ENCODE peak calls at places on chromosomes 4 and X, in five cellular contexts. Y is lower leg skin, F is heart left ventricle, C is breast epithelium, E is tibial nerve. L is an unnamed sample.

GRCh38 chr4:69321153-69321729 is 41.0 kb downstream of the UGT2B28 start:
- DNase-seq in Y (no peak), C (peak), E (no peak), F (no peak), L (no peak)

GRCh38 chrX:47815901-47816845 is 20.5 kb upstream of the ZNF81 start:
- DNase-seq in Y (no peak), E (no peak), C (no peak), F (no peak), L (no peak)

GRCh38 chr4:183097251-183098079 is 1.6 kb upstream of the WWC2 start:
- DNase-seq in F (peak), C (no peak), Y (peak), E (peak), L (no peak)

GRCh38 chrX:40008841-40009461 is 88.8 kb downstream of the BCOR start:
- DNase-seq in F (peak), E (no peak), C (no peak), Y (peak), L (peak)

GRCh38 chr4:38177792-38178665 is 217.8 kb downstream of the PTTG2 start:
- DNase-seq in Y (peak), C (no peak), E (peak), F (peak), L (peak)

GRCh38 chrX:74422576-74423288 is 1.4 kb downstream of the SLC16A2 start:
- DNase-seq in C (peak), F (peak), E (no peak), Y (peak), L (peak)

GRCh38 chr4:7433376-7434140 is 1.2 kb downstream of the PSAPL1 start:
- DNase-seq in Y (no peak), E (no peak), F (peak), C (no peak), L (no peak)

GRCh38 chrX:144379156-144379555 is 495.3 kb downstream of the UBE2NL start:
- DNase-seq in Y (no peak), C (no peak), E (no peak), F (no peak), L (no peak)

GRCh38 chr4:106247600-106247999 is 68.4 kb downstream of the TBCK start:
- DNase-seq in C (no peak), E (no peak), F (no peak), Y (no peak), L (no peak)

GRCh38 chr4:122152699-122153328 is 683 bp downstream of the BLTP1 start:
- DNase-seq in F (peak), C (no peak), E (peak), Y (peak), L (peak)

GRCh38 chrX:31251336-31251735 is 179.5 kb upstream of the FTHL17 start:
- DNase-seq in F (no peak), Y (no peak), C (no peak), E (no peak), L (no peak)

GRCh38 chrX:119502727-119503483 is 34.7 kb downstream of the SLC25A5 start:
- DNase-seq in E (no peak), F (no peak), C (no peak), Y (peak), L (peak)

GRCh38 chr4:24645765-24646550 is 61.6 kb upstream of the DHX15 start:
- DNase-seq in F (no peak), C (no peak), Y (no peak), E (no peak), L (no peak)

DNA sequence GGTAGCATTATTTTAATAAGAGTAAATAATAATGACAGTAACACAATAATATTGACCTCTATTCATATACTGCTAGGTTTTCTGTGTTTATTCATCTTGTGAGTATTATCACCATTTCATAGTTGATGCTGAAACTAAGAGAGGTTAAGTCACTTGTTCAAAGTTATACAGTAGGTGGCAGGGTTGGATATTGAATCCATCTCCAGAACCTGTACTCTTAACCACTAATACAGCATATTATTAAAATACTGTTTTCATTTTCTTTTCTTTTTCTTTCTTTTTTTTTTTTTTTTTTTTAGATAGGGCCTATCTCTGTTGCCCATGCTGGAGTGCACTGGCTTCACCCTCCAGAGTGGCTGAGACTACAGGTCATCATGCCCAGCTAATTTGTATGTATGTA is 7.1 kb upstream of the ELF2 start:
- DNase-seq in Y (no peak), E (no peak), F (no peak), C (no peak), L (no peak)
- TF ChIP-seq CTCF in Y (no peak), E (no peak), F (no peak), C (no peak), L (no peak)

DNA sequence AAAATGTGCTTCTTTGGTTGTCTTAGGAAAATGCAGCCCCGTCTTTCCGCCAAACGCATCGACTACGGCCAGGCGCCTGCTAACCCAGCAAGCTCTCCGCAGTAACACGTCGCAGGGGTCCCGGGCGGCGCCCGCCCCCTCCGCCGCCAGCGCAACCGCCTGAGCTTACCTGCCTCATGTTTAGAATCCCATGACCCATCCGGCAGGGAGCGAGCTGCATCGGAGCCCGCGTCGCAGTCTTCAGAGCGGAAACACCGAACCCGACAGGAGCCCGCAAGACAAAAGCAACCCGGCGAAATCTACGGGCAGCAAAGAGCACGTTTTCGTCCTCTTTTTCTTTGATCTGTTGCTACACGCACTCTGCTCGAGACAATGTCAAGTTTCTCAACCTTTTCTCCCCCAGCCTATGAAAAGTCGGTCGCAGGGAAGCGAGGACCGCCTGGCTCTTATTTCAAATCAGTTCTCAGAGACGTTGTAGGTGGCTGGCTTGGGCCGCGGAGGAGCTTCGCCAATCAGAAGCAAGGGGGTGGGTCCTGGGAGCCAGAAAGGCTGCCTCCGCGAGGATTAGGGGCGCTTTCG is at the start of gene MID1:
- DNase-seq in F (peak), Y (peak), E (peak), C (peak), L (peak)
- TF ChIP-seq POLR2A in F (no peak), Y (no peak), E (no peak), C (no peak), L (peak)

GRCh38 chrX:86724277-86724676 is 576.0 kb downstream of the DACH2 start:
- DNase-seq in C (no peak), E (no peak), Y (no peak), F (no peak), L (no peak)
- TF ChIP-seq CTCF in C (no peak), E (no peak), Y (no peak), F (no peak), L (no peak)

GRCh38 chrX:107677501-107677901 is 49.2 kb downstream of the PRPS1 start:
- DNase-seq in C (no peak), F (no peak), E (no peak), Y (peak), L (no peak)

GRCh38 chrX:107675365-107675654 is 47.0 kb downstream of the PRPS1 start:
- DNase-seq in F (no peak), E (no peak), C (no peak), Y (no peak), L (no peak)

GRCh38 chrX:107674480-107675364 is 46.4 kb downstream of the PRPS1 start:
- DNase-seq in C (peak), Y (peak), E (peak), F (peak), L (peak)

GRCh38 chrX:107676559-107677378 is 48.5 kb downstream of the PRPS1 start:
- DNase-seq in F (peak), E (peak), Y (peak), C (peak), L (peak)

DNA sequence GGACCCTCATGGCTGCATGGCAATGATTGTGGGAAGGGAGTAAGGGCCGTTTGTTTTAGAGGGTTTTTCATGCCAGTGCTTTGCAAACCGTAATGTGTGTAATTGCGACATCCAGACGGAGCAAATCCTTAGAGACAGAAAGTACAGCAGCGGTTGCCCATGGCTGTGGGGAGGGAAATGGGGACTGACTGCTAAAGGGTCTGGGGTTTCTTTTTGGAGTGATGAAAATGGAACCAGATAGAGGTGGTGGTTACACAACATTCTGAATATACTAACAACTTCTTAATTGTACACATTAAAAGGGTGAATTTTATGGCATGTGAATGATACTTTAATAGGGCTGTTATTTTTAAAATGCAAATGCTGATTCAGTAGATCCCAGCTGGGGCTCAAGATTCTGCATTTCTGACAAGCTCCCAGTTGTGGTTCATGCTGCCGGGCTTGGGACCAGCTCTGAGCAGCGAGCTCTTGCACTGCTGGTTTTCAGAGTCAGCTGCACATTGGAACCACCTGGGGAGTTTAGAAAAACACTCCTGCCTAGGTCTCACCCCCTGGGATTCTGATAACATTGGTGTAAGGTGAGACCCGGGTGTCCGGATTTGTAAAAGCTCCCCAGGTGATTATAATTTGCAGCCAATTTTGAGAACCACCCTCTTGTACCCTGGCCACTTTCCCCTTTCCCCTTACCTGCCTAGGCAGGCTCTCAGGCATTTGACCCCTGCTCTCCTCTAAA is 47.7 kb downstream of the PRPS1 start:
- DNase-seq in Y (peak), C (no peak), E (peak), F (no peak), L (no peak)
- TF ChIP-seq POLR2A in Y (no peak), C (no peak), E (no peak), F (no peak), L (no peak)

GRCh38 chrX:17809984-17810383 is 51.1 kb downstream of the RAI2 start:
- DNase-seq in F (no peak), C (no peak), Y (no peak), E (no peak), L (no peak)

GRCh38 chrX:17814557-17814956 is 46.5 kb downstream of the RAI2 start:
- DNase-seq in Y (no peak), F (no peak), E (no peak), C (no peak), L (no peak)

GRCh38 chrX:17813277-17813676 is 47.8 kb downstream of the RAI2 start:
- DNase-seq in E (no peak), C (no peak), F (no peak), Y (no peak), L (peak)

GRCh38 chrX:17814059-17814458 is 47.0 kb downstream of the RAI2 start:
- DNase-seq in Y (no peak), E (no peak), C (no peak), F (no peak), L (no peak)

GRCh38 chrX:17812763-17813162 is 48.3 kb downstream of the RAI2 start:
- DNase-seq in C (no peak), F (no peak), E (no peak), Y (no peak), L (no peak)
- TF ChIP-seq CTCF in C (peak), F (peak), E (peak), Y (no peak), L (peak)

GRCh38 chrX:12791253-12792228 is at the start of gene PRPS2:
- DNase-seq in F (peak), E (peak), C (peak), Y (peak), L (peak)
- TF ChIP-seq POLR2A in F (no peak), E (peak), C (no peak), Y (no peak), L (no peak)

GRCh38 chr4:2837110-2837903 is 6.3 kb upstream of the ADD1 start:
- DNase-seq in Y (peak), E (no peak), F (no peak), C (no peak), L (peak)
- TF ChIP-seq CTCF in Y (no peak), E (no peak), F (no peak), C (no peak), L (no peak)

GRCh38 chr4:125314676-125315570 is at the start of gene FAT4:
- DNase-seq in Y (peak), F (peak), C (peak), E (peak), L (peak)
- TF ChIP-seq POLR2A in Y (no peak), F (peak), C (peak), E (peak), L (no peak)

GRCh38 chr4:120718979-120719566 is 203.5 kb downstream of the PRDM5 start:
- DNase-seq in C (no peak), F (no peak), E (no peak), Y (no peak), L (no peak)
- TF ChIP-seq CTCF in C (no peak), F (peak), E (peak), Y (no peak), L (no peak)

GRCh38 chrX:18985186-18985435 is 1.2 kb upstream of the PHKA2 start:
- DNase-seq in E (no peak), F (no peak), C (no peak), Y (no peak), L (no peak)

GRCh38 chrX:18983711-18984380 is at the start of gene PHKA2:
- DNase-seq in E (peak), C (peak), Y (peak), F (peak), L (peak)

GRCh38 chrX:18981124-18981807 is 2.6 kb downstream of the PHKA2 start:
- DNase-seq in Y (no peak), F (no peak), C (no peak), E (no peak), L (no peak)

DNA sequence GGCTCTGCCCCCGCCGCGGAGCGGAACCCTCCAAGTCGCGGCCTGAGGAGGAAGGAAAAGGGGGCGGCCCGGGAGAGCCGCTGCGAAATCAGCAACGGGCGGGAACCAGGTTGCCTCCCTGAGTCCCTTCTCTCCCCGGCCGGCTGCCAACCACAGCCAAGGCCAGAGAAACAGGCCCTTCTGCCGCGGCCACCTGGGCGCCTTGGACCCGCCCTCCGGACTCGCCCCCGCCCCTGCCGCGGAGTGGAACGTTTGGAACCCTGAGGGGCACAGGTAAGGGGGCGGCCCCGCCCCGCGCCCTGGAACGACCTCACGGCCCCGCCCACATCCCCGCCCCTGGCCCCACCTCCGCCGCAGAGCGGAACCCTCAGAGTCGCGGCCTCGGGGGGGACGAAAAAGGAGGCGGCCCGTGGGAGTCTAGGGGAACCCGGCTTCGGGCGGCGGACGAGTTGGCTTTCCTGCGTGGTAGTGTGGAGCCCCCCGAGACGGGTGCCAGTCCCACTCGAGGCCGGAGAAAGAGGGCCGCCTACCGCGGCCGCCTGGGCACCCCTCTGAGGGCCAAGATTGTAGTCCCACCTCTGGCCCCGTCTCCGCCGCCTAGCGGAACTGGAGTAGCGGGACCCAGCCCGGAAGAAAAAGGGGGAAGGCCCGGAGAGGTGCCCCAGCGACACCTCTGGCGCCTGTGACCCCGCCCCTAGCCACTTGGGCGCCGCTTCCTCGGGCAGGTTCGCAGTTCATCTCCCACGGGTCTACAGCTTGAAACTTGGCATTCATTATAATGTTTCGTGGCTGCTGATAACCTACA is 669 bp upstream of the PHKA2 start:
- DNase-seq in C (peak), F (peak), E (peak), Y (peak), L (peak)
- TF ChIP-seq POLR2A in C (no peak), F (no peak), E (no peak), Y (no peak), L (peak)

L was measured in Peyer's patch.